ENCODE peak calls at places on chromosomes 4 and X, in six cellular contexts. T is choroid plexus epithelial cell, S is fibroblast of lung, H is pancreas, Q is mucosa of descending colon, E is GM12865. J is an unnamed sample.

GRCh38 chrX:16643160-16643559 is 6.8 kb upstream of the S100G start:
- DNase-seq in T (peak; percentile 60), S (peak; percentile 63), H (no peak), Q (no peak), E (no peak), J (no peak)

GRCh38 chrX:3545901-3546300 is 167.5 kb downstream of the PRKX start:
- DNase-seq in T (no peak), S (no peak), H (no peak), Q (no peak), E (no peak), J (no peak)

GRCh38 chr4:113469023-113469390 is 292.5 kb downstream of the CAMK2D start:
- DNase-seq in T (peak; percentile 56), S (peak; percentile 29), H (no peak), Q (no peak), E (no peak), J (no peak)

GRCh38 chrX:79366556-79366887 is 612 bp downstream of the ITM2A start:
- DNase-seq in T (no peak), S (no peak), H (no peak), Q (no peak), E (peak; percentile 10), J (no peak)

GRCh38 chr4:185304944-185305690 is 90.6 kb downstream of the LRP2BP start:
- DNase-seq in T (peak; percentile 41), S (peak; percentile 39), H (no peak), Q (peak; percentile 26), E (peak; percentile 88), J (peak; percentile 29)

GRCh38 chr4:69049860-69050259 is 46.4 kb upstream of the UGT2B7 start:
- DNase-seq in T (no peak), S (no peak), H (no peak), Q (no peak), E (no peak), J (no peak)

GRCh38 chrX:72107320-72107719 is 24.4 kb downstream of the RTL5 start:
- DNase-seq in T (peak; percentile 24), S (no peak), H (no peak), Q (no peak), E (no peak), J (no peak)

GRCh38 chr4:17807446-17807845 is 3.1 kb downstream of the DCAF16 start:
- DNase-seq in T (peak; percentile 53), S (no peak), H (no peak), Q (no peak), E (no peak), J (no peak)

GRCh38 chr4:159134422-159134821 is 31.5 kb downstream of the RAPGEF2 start:
- DNase-seq in T (no peak), S (no peak), H (no peak), Q (no peak), E (no peak), J (no peak)

GRCh38 chr4:38013461-38014366 is 53.5 kb downstream of the PTTG2 start:
- DNase-seq in T (peak; percentile 54), S (peak; percentile 49), H (peak; percentile 75), Q (no peak), E (no peak), J (peak; percentile 76)

GRCh38 chr4:118356731-118357130 is 3.9 kb upstream of the PRSS12 start:
- DNase-seq in T (no peak), S (no peak), H (no peak), Q (no peak), E (no peak), J (no peak)

GRCh38 chr4:147287588-147287890 is 193.4 kb upstream of the EDNRA start:
- DNase-seq in T (peak; percentile 55), S (no peak), H (no peak), Q (no peak), E (no peak), J (no peak)

GRCh38 chr4:169724251-169724650 is 33.5 kb downstream of the HPF1 start:
- DNase-seq in T (peak; percentile 38), S (peak; percentile 85), H (no peak), Q (no peak), E (no peak), J (peak; percentile 33)

GRCh38 chrX:45591650-45592049 is 391.0 kb upstream of the DIPK2B start:
- DNase-seq in T (no peak), S (no peak), H (no peak), Q (no peak), E (no peak), J (no peak)

GRCh38 chr4:43242611-43243010 is 350.1 kb downstream of the GRXCR1 start:
- DNase-seq in T (peak; percentile 56), S (peak; percentile 90), H (no peak), Q (no peak), E (no peak), J (peak; percentile 12)

GRCh38 chr4:22235798-22236197 is 280.1 kb downstream of the ADGRA3 start:
- DNase-seq in T (no peak), S (no peak), H (no peak), Q (no peak), E (no peak), J (no peak)

GRCh38 chrX:10897768-10898167 is 213.4 kb upstream of the HCCS start:
- DNase-seq in T (no peak), S (no peak), H (no peak), Q (no peak), E (no peak), J (no peak)

GRCh38 chr4:175330652-175331051 is 412.5 kb downstream of the ADAM29 start:
- DNase-seq in T (peak; percentile 79), S (peak; percentile 43), H (no peak), Q (no peak), E (no peak), J (peak; percentile 61)

GRCh38 chr4:825063-825968 is 613 bp downstream of the CPLX1 start:
- DNase-seq in T (peak; percentile 16), S (peak; percentile 16), H (peak; percentile 13), Q (peak; percentile 35), E (no peak), J (no peak)

GRCh38 chr4:20761826-20762225 is 61.6 kb downstream of the PACRGL start:
- DNase-seq in T (no peak), S (no peak), H (no peak), Q (no peak), E (no peak), J (no peak)

GRCh38 chrX:16089086-16089485 is 34.3 kb upstream of the GRPR start:
- DNase-seq in T (no peak), S (peak; percentile 27), H (no peak), Q (no peak), E (no peak), J (no peak)

GRCh38 chrX:11632732-11633131 is 33.0 kb downstream of the ARHGAP6 start:
- DNase-seq in T (no peak), S (no peak), H (no peak), Q (no peak), E (no peak), J (no peak)

GRCh38 chrX:144531877-144532276 is 648.0 kb downstream of the UBE2NL start:
- DNase-seq in T (no peak), S (no peak), H (no peak), Q (no peak), E (no peak), J (no peak)

GRCh38 chrX:19750028-19750786 is 137.2 kb downstream of the SH3KBP1 start:
- DNase-seq in T (peak; percentile 42), S (no peak), H (no peak), Q (no peak), E (peak; percentile 79), J (no peak)

GRCh38 chr4:115973768-115974167 is 860.3 kb upstream of the NDST4 start:
- DNase-seq in T (no peak), S (no peak), H (no peak), Q (no peak), E (no peak), J (no peak)

GRCh38 chr4:103011378-103012025 is 8.0 kb downstream of the SLC9B1 start:
- DNase-seq in T (peak; percentile 57), S (peak; percentile 58), H (peak; percentile 72), Q (peak; percentile 69), E (no peak), J (no peak)

GRCh38 chr4:87622303-87622702 is 14.0 kb downstream of the DSPP start:
- DNase-seq in T (no peak), S (no peak), H (no peak), Q (no peak), E (no peak), J (no peak)

GRCh38 chrX:107272431-107272921 is 66.1 kb downstream of the DNAAF6 start:
- DNase-seq in T (peak; percentile 1), S (no peak), H (peak; percentile 16), Q (peak; percentile 22), E (no peak), J (no peak)

GRCh38 chrX:148498067-148498466 is 2.4 kb upstream of the AFF2 start:
- DNase-seq in T (no peak), S (no peak), H (no peak), Q (no peak), E (no peak), J (no peak)

GRCh38 chr4:169464080-169464479 is 148.3 kb downstream of the NEK1 start:
- DNase-seq in T (no peak), S (peak; percentile 7), H (no peak), Q (no peak), E (no peak), J (no peak)

GRCh38 chr4:136829298-136829697 is 703.0 kb downstream of the PCDH18 start:
- DNase-seq in T (no peak), S (no peak), H (no peak), Q (no peak), E (no peak), J (no peak)

GRCh38 chrX:40423299-40423698 is 157.5 kb upstream of the ATP6AP2 start:
- DNase-seq in T (peak; percentile 82), S (peak; percentile 52), H (no peak), Q (no peak), E (peak; percentile 24), J (peak; percentile 85)

GRCh38 chr4:25750874-25751273 is 95.2 kb downstream of the SLC34A2 start:
- DNase-seq in T (no peak), S (no peak), H (no peak), Q (no peak), E (no peak), J (no peak)

GRCh38 chr4:142404191-142404611 is 441.9 kb downstream of the INPP4B start:
- DNase-seq in T (peak; percentile 77), S (peak; percentile 90), H (no peak), Q (no peak), E (no peak), J (peak; percentile 88)
- H3K4me3 ChIP-seq in T (peak overlapping the region; percentile 68), S (peak overlapping the region; percentile 51), H (no peak overlapping the region), Q (no peak overlapping the region), E (peak overlapping the region; percentile 56), J (peak overlapping the region; percentile 50)

DNA sequence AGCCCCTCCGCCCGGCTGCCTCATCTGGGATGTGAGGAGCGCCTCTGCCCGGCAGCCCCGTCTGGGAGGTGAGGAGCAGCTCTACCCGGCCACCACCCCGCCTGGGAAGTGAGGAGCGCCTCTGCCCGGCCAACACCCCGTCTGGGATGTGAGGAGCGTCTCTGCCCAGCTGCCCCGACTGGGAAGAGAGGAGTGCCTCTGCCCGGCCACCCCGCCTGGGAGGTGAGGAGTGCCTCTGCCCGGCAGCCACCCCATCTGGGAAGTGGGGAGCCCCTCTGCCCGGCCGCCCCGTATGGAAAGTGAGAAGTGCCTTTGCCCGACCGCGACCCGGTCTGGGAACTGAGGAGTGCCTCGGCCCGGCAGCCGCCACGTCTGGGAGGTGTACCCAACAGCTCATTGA is 74.3 kb upstream of the TNIP3 start:
- DNase-seq in T (no peak), S (no peak), H (no peak), Q (no peak), E (no peak), J (no peak)
- TF ChIP-seq CTCF in T (no peak), S (no peak), H (no peak), Q (no peak), E (no peak), J (no peak)

GRCh38 chr4:3385719-3386440 is 55.9 kb upstream of the HGFAC start:
- DNase-seq in T (no peak), S (no peak), H (no peak), Q (no peak), E (no peak), J (no peak)
- H3K4me3 ChIP-seq in T (no peak overlapping the region), S (no peak overlapping the region), H (no peak overlapping the region), Q (no peak overlapping the region), E (no peak overlapping the region), J (no peak overlapping the region)

GRCh38 chr4:121127100-121127499 is 37.0 kb downstream of the TNIP3 start:
- DNase-seq in T (no peak), S (no peak), H (no peak), Q (no peak), E (no peak), J (no peak)
- TF ChIP-seq CTCF in T (no peak), S (no peak), H (no peak), Q (no peak), E (no peak), J (no peak)